ENCODE peak calls at places on chromosome 15, in five cellular contexts. Y is body of pancreas, P is right cardiac atrium, Z is foreskin keratinocyte, Q is spleen. H is an unnamed sample.

GRCh38 chr15:80557441-80558234 is 137.5 kb upstream of the ABHD17C start:
- DNase-seq in Y (no peak), P (no peak), Z (no peak), Q (no peak), H (no peak)

GRCh38 chr15:81809543-81809942 is 236.3 kb downstream of the MEX3B start:
- DNase-seq in Y (peak; percentile 16), P (no peak), Z (no peak), Q (no peak), H (no peak)

GRCh38 chr15:43412096-43412495 is 41.2 kb downstream of the TUBGCP4 start:
- DNase-seq in Y (no peak), P (no peak), Z (no peak), Q (no peak), H (no peak)

GRCh38 chr15:68377766-68378165 is 54.2 kb downstream of the ITGA11 start:
- DNase-seq in Y (no peak), P (peak; percentile 30), Z (no peak), Q (no peak), H (no peak)

GRCh38 chr15:48962662-48963523 is 826 bp downstream of the SHC4 start:
- DNase-seq in Y (peak; percentile 28), P (peak; percentile 82), Z (no peak), Q (no peak), H (no peak)

GRCh38 chr15:87887177-87887576 is 369.4 kb downstream of the NTRK3 start:
- DNase-seq in Y (no peak), P (no peak), Z (no peak), Q (no peak), H (no peak)

GRCh38 chr15:70480196-70480856 is 283.0 kb downstream of the UACA start:
- DNase-seq in Y (peak; percentile 46), P (no peak), Z (no peak), Q (peak; percentile 73), H (no peak)

GRCh38 chr15:88612186-88612796 is 8.8 kb upstream of the AEN start:
- DNase-seq in Y (no peak), P (no peak), Z (no peak), Q (no peak), H (no peak)

GRCh38 chr15:23467110-23467600 is 20.1 kb upstream of the GOLGA6L2 start:
- DNase-seq in Y (no peak), P (no peak), Z (no peak), Q (no peak), H (no peak)

GRCh38 chr15:92162657-92163056 is 231.0 kb upstream of the ST8SIA2 start:
- DNase-seq in Y (no peak), P (peak; percentile 33), Z (no peak), Q (no peak), H (no peak)

GRCh38 chr15:29638011-29638410 is 184.3 kb downstream of the TJP1 start:
- DNase-seq in Y (peak; percentile 33), P (no peak), Z (no peak), Q (no peak), H (no peak)

GRCh38 chr15:40456299-40456712 is 14.5 kb upstream of the CHST14 start:
- DNase-seq in Y (peak; percentile 70), P (peak; percentile 80), Z (no peak), Q (no peak), H (no peak)
- H3K4me1 ChIP-seq in Y (peaks cover 50% of the 10 kb centered on the region), P (peaks cover 25% of the 10 kb centered on the region), Z (peaks cover 22% of the 10 kb centered on the region), Q (peaks cover 56% of the 10 kb centered on the region), H (peaks cover 41% of the 10 kb centered on the region)

GRCh38 chr15:98938105-98938417 is 69.5 kb downstream of the PGPEP1L start:
- DNase-seq in Y (no peak), P (no peak), Z (no peak), Q (peak; percentile 53), H (no peak)
- H3K4me1 ChIP-seq in Y (peaks cover 36% of the 10 kb centered on the region), P (peaks cover 4% of the 10 kb centered on the region), Z (no peaks in the 10 kb centered on the region), Q (no peaks in the 10 kb centered on the region), H (peaks cover 12% of the 10 kb centered on the region)

GRCh38 chr15:99502182-99502581 is 63.6 kb upstream of the MEF2A start:
- DNase-seq in Y (no peak), P (peak; percentile 29), Z (no peak), Q (no peak), H (no peak)
- H3K4me1 ChIP-seq in Y (peaks cover 3% of the 10 kb centered on the region), P (peaks cover 4% of the 10 kb centered on the region), Z (no peaks in the 10 kb centered on the region), Q (peaks cover 43% of the 10 kb centered on the region), H (no peaks in the 10 kb centered on the region)

GRCh38 chr15:73988075-73988969 is 3.8 kb downstream of the STOML1 start:
- DNase-seq in Y (peak; percentile 44), P (peak; percentile 56), Z (peak; percentile 80), Q (no peak), H (no peak)
- H3K4me1 ChIP-seq in Y (peaks cover 65% of the 10 kb centered on the region), P (peaks cover 36% of the 10 kb centered on the region), Z (peaks cover 41% of the 10 kb centered on the region), Q (peaks cover 85% of the 10 kb centered on the region), H (peaks cover 4% of the 10 kb centered on the region)

GRCh38 chr15:73319460-73320245 is 49.1 kb downstream of the HCN4 start:
- DNase-seq in Y (no peak), P (no peak), Z (no peak), Q (peak; percentile 31), H (no peak)
- H3K4me1 ChIP-seq in Y (no peaks in the 10 kb centered on the region), P (no peaks in the 10 kb centered on the region), Z (no peaks in the 10 kb centered on the region), Q (peaks cover 7% of the 10 kb centered on the region), H (no peaks in the 10 kb centered on the region)

DNA sequence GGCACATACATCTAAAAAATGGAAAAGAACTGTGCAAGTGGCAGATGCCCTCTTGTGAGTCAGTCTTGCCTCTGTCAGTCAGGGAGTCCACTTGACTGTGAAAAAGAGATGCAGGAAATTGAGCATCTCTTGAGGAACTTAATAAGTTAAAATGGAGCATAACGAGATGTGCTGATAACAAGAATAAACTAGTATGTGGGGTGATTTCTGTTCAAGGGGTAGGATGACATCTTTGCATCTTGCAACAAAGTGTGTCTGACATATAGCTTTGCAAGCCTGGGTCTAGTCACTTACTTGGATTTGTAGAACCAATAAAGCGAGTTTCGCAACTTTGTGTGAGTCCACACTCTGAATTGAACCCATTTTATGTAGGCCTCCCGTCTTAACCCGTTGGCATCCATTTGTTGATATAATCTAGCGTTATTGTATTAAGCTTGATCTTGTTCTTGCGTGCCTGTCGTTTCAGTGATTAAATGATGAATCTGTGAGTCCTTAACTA is 2.2 kb downstream of the USP3 start:
- DNase-seq in Y (no peak), P (no peak), Z (no peak), Q (no peak), H (no peak)
- H3K4me1 ChIP-seq in Y (peaks cover 68% of the 10 kb centered on the region), P (peaks cover 6% of the 10 kb centered on the region), Z (peaks cover 43% of the 10 kb centered on the region), Q (peaks cover 87% of the 10 kb centered on the region), H (peaks cover 39% of the 10 kb centered on the region)

GRCh38 chr15:85475711-85476110 is 95.3 kb downstream of the AKAP13 start:
- DNase-seq in Y (no peak), P (no peak), Z (no peak), Q (no peak), H (no peak)

GRCh38 chr15:85472349-85472748 is 91.9 kb downstream of the AKAP13 start:
- DNase-seq in Y (no peak), P (no peak), Z (no peak), Q (no peak), H (no peak)

GRCh38 chr15:85474700-85475316 is 94.4 kb downstream of the AKAP13 start:
- DNase-seq in Y (no peak), P (no peak), Z (no peak), Q (no peak), H (no peak)

GRCh38 chr15:85475317-85475701 is 94.9 kb downstream of the AKAP13 start:
- DNase-seq in Y (no peak), P (no peak), Z (no peak), Q (no peak), H (no peak)

DNA sequence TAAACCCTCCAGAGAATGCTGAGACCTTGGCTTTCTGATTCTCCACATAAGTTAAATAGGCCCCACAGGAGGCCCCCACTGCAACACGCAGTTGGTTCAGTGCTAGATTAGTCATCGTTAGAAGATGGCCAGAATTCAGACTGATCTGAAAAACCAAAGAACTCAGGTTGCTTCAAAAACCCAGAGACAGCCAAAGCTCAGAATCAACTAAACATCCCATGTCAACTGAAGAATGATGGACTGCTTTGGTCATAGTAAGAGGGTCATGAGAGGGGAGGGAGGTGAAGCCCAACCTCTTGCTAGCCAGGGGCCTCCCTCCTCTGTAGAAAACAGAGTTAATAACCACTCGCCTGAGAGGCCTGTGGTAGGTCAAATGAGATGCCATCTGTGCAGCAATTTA is 93.1 kb downstream of the AKAP13 start:
- DNase-seq in Y (no peak), P (no peak), Z (no peak), Q (no peak), H (no peak)
- H3K4me1 ChIP-seq in Y (peaks cover 26% of the 10 kb centered on the region), P (peaks cover 3% of the 10 kb centered on the region), Z (peaks cover 55% of the 10 kb centered on the region), Q (peaks cover 47% of the 10 kb centered on the region), H (peaks cover 12% of the 10 kb centered on the region)

GRCh38 chr15:27449940-27450339 is 479.0 kb downstream of the GABRG3 start:
- DNase-seq in Y (no peak), P (no peak), Z (no peak), Q (no peak), H (no peak)

GRCh38 chr15:27449041-27449440 is 478.1 kb downstream of the GABRG3 start:
- DNase-seq in Y (no peak), P (no peak), Z (peak; percentile 59), Q (no peak), H (no peak)

GRCh38 chr15:27448234-27448633 is 477.3 kb downstream of the GABRG3 start:
- DNase-seq in Y (no peak), P (no peak), Z (no peak), Q (no peak), H (no peak)
- H3K4me1 ChIP-seq in Y (no peaks in the 10 kb centered on the region), P (no peaks in the 10 kb centered on the region), Z (peaks cover 11% of the 10 kb centered on the region), Q (no peaks in the 10 kb centered on the region), H (no peaks in the 10 kb centered on the region)

GRCh38 chr15:72180771-72181324 is 16.7 kb downstream of the GRAMD2A start:
- DNase-seq in Y (no peak), P (no peak), Z (no peak), Q (peak; percentile 1), H (no peak)

GRCh38 chr15:72182244-72182643 is 15.3 kb downstream of the GRAMD2A start:
- DNase-seq in Y (no peak), P (no peak), Z (no peak), Q (no peak), H (no peak)

GRCh38 chr15:72182673-72183072 is 14.9 kb downstream of the GRAMD2A start:
- DNase-seq in Y (no peak), P (no peak), Z (no peak), Q (peak; percentile 5), H (no peak)

GRCh38 chr15:72183781-72184164 is 13.8 kb downstream of the GRAMD2A start:
- DNase-seq in Y (no peak), P (no peak), Z (no peak), Q (peak; percentile 45), H (peak; percentile 21)

DNA sequence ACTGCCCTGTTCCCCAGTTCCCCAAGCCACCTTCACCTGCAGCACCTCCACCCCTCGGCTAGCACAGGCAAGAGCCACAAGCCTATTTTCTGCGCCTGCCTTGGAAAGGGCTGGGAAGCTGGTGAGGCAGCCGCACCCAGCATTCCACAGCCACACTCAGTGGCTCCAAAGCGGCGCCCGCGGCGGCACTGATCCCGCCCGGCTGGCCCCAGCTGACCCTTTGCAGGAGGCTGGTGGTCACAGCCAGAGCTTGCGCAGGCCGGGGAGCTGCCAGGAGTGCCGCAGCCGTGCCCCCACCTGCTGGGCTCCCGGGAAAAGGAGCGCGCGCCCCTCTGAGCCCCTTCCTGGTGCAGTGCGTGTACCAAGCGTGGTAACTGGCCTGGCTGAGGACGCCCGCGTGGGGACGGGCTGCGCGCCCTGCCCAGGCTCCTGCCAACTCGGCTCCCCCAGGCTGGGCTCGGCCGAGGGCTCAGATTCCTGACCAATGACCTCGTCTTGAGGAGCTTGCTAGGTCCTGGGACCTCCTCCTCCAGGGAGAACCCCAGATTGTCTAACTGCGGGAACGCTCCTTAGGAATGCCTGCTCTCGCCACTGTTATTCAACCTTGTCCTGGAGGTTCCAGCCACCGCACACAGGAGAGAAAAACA is 13.3 kb downstream of the GRAMD2A start:
- DNase-seq in Y (peak; percentile 20), P (peak; percentile 67), Z (no peak), Q (peak; percentile 62), H (no peak)
- H3K4me1 ChIP-seq in Y (peaks cover 8% of the 10 kb centered on the region), P (peaks cover 7% of the 10 kb centered on the region), Z (no peaks in the 10 kb centered on the region), Q (peaks cover 7% of the 10 kb centered on the region), H (no peaks in the 10 kb centered on the region)

H was measured in Caco-2.